ENCODE peak calls at places on chromosomes 5 and 9, in five cellular contexts. L is bronchial epithelial cell; F is stimulated activated CD4-positive, alpha-beta T cell treated with anti-CD3 and anti-CD28 coated beads, Interleukin-4, amount 100 ng/mL, for 48 hours; M is cerebellum; I is NB4. D is an unnamed sample.

GRCh38 chr5:1729641-1730486 is 69.8 kb downstream of the MRPL36 start:
- DNase-seq in I (no peak), L (no peak), M (no peak), F (no peak), D (no peak)

GRCh38 chr5:123084730-123085605 is 4.1 kb upstream of the PRDM6 start:
- DNase-seq in I (no peak), M (no peak), L (no peak), F (no peak), D (peak)

GRCh38 chr9:37582548-37583157 is 6.5 kb upstream of the FBXO10 start:
- DNase-seq in L (peak), M (peak), F (no peak), I (peak), D (peak)

GRCh38 chr9:121242219-121242954 is 25.6 kb upstream of the GSN start:
- DNase-seq in I (no peak), F (no peak), M (no peak), L (no peak), D (no peak)

GRCh38 chr9:68869020-68869419 is 144.9 kb downstream of the PRKACG start:
- DNase-seq in L (no peak), M (no peak), F (no peak), I (no peak), D (no peak)

GRCh38 chr5:14316471-14316870 is 173.3 kb downstream of the TRIO start:
- DNase-seq in F (no peak), I (no peak), L (no peak), M (no peak), D (no peak)

GRCh38 chr9:121645003-121645402 is 6.4 kb upstream of the DAB2IP start:
- DNase-seq in L (no peak), I (peak), F (no peak), M (peak), D (no peak)

GRCh38 chr5:76252437-76252836 is 150.6 kb upstream of the IQGAP2 start:
- DNase-seq in M (no peak), L (peak), I (no peak), F (no peak), D (no peak)

GRCh38 chr9:7976167-7976755 is 176.7 kb upstream of the DMAC1 start:
- DNase-seq in M (no peak), L (no peak), F (no peak), I (peak), D (peak)

D was measured in HT-29.